ENCODE peak calls at places on chromosomes 3 and 15, in four cellular contexts. Y is A549, N is IMR-90, D is body of pancreas. W is an unnamed sample. For H3K4me1, the result is how much of the 10 kb centered on the place peaks cover.

GRCh38 chr3:98376631-98377030 is 13.8 kb upstream of the OR5K3 start:
- DNase-seq in N (no peak), D (no peak), Y (no peak), W (no peak)

GRCh38 chr3:135125171-135125801 is 330.2 kb downstream of the EPHB1 start:
- DNase-seq in D (no peak), Y (no peak), N (peak), W (no peak)

GRCh38 chr3:169964176-169964575 is 2.4 kb upstream of the SEC62 start:
- DNase-seq in N (peak), Y (no peak), D (no peak), W (no peak)

GRCh38 chr3:46393554-46394434 is 13.1 kb downstream of the CCR5AS start:
- DNase-seq in Y (no peak), D (no peak), N (peak), W (no peak)

GRCh38 chr15:41507820-41508290 is 5.8 kb downstream of the LTK start:
- DNase-seq in Y (no peak), N (no peak), D (peak), W (no peak)

GRCh38 chr3:13025090-13025489 is 48.1 kb downstream of the IQSEC1 start:
- DNase-seq in D (peak), Y (peak), N (peak), W (no peak)

GRCh38 chr3:138186803-138187295 is 252 bp upstream of the ARMC8 start:
- DNase-seq in D (peak), Y (peak), N (peak), W (peak)

GRCh38 chr15:41690636-41691035 is 30.4 kb downstream of the MGA start:
- DNase-seq in Y (no peak), D (no peak), N (no peak), W (no peak)

DNA sequence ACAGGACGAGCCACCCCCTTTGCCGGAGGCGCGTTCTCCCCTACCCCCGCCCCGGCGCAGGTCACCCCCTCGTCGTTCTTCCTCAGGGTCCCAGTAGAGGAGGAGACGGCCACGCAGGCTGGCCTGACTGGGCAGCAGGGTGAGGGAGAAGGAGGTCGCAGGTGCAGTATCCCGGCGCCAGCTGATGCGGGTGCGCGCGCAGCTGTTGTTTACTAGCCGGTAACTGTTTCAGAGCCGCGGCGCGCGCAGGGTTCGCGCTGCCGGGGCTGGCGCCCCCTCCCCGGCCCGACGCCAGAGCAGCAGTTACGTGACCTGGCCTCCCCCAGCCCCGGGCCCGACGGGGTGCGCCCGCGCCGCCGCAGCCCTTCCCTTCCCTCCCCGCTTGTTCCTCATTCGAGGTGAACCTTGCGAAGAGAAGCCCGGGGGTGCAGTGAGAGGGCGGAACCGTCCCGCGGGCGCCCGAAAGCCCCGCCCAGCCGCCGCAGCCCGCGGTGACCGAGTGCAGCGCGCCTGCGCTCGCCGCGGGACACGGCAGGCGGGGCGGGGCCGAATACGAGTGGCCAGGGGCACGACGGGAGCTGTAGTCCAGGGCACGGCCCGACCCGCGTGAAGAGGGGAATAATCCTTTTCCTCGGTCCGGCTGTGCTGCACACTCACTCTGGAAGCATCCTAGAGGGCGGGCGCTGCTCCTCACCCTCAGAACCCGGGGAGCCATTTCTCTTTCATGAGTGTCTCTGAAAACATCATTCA is at the start of gene SLC12A6:
- DNase-seq in N (peak), Y (peak), D (peak), W (peak)
- H3K4me1 ChIP-seq in N (under half), Y (under half), D (under half), W (under half)

DNA sequence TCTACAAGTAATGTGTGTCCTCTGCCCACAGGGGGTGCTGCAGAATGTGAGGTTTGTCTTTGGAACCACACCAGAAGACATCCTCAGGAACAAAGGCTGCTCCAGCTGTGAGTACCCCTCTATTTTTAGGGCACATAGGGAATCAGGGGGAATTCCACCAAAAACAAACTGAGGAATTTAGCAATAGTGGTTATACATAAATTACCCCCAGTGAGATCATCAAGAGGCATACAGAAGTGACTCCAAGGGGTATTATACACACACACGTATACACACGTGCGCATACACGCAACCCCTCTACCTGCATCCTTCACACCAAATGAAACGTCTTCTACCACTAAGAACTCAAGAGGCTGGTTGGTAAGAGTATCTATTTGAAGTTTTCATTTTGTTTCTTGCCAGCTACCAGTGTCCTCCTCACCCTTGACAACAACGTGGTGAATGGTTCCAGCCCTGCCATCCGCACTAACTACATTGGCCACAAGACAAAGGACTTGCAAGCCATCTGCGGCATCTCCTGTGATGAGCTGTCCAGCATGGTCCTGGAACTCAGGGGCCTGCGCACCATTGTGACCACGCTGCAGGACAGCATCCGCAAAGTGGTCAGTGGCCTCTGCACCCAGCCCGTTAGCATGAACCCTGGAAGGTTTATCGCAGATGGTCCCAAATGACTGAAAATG is 2.8 kb downstream of the THBS1 start:
- DNase-seq in D (no peak), Y (peak), N (peak), W (no peak)
- TF ChIP-seq POLR2A in D (peak), Y (no peak), N (peak), W (no peak)

GRCh38 chr3:150107429-150108175 is 136.9 kb upstream of the PFN2 start:
- DNase-seq in N (no peak), Y (no peak), D (no peak), W (no peak)
- H3K4me3 ChIP-seq in N (no peak), Y (no peak), D (no peak), W (no peak)

GRCh38 chr3:103421460-103421859 is 986.6 kb downstream of the ZPLD1 start:
- DNase-seq in D (no peak), Y (no peak), N (no peak), W (no peak)
- H3K4me1 ChIP-seq in D (under half), Y (under half), N (under half), W (under half)

DNA sequence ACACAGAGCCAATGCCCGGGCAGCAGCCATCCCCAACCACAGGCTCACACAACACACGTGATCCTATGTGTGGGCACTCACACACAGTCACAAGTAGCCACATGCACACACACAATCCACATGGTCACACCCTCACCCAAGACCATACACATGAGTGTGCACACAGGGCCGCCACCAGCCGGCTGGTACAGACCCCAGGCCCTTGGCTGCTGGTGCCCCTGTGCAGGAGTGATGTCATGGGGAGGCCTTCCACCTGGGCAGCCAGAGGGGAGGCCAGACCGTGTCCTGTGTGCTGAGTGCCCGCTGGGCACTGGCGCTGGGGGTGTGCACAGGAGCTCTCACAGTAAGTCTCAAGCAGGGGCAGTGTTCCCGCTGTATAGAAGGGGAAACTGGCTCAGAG is 36.9 kb downstream of the DNAJB8 start:
- DNase-seq in N (no peak), D (no peak), Y (no peak), W (no peak)
- TF ChIP-seq POLR2A in N (no peak), D (no peak), Y (no peak), W (no peak)

GRCh38 chr15:84600331-84600686 is 500 bp upstream of the ZSCAN2 start:
- DNase-seq in N (peak), Y (peak), D (peak), W (peak)
- H3K4me3 ChIP-seq in N (peak), Y (peak), D (peak), W (peak)

DNA sequence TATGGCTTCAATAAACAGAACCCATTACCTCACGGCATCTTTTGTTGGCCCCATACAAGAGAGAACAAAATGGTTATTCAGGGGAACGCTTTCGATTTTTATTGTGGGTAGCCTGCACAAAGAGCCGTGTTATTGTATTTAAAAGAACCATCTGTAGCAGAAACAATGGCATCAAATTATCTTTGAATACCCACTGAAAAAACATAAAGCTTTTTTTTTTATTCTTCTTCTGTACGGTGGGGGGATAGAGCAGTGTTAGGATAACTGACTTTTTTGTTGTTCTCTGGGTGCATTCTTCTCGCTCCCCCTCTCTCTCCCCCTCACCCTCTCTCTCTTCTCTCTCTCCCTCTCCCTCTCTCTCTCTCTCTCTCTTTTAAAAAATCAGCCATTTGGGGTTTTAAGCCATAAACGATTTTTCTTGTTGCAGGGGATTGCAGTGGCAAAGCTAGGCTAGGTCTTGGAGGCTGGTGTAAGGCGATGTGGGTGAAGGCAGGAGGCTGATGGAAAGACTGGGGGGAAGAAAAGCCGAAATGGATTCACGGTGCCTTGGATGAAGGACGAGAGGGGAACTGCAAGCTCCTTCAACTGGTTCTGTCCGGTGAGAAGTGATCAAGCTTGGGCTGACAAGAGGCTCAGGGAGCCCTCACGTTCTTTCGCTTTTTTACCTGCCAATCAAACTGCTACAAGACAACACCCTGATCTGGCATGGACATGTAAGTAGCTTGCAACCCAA is 12.4 kb upstream of the SOX2 start:
- DNase-seq in D (no peak), N (no peak), Y (no peak), W (no peak)
- H3K4me1 ChIP-seq in D (under half), N (under half), Y (under half), W (under half)